ENCODE peak calls at places on chromosome 6, in nine cellular contexts. X is germinal center, W is GM04503, I is ELR, A is A549, M is MCF 10A, E is NCI-H2081, J is NCI-H1092 treated with DMSO at 0.1 percent for 48 hours, K is posterior vena cava. H is an unnamed sample.

GRCh38 chr6:12245763-12246720 is 44.1 kb upstream of the EDN1 start:
- DNase-seq in X (no peak), W (no peak), I (peak; percentile 46), A (no peak), M (no peak), E (no peak), J (no peak), K (no peak), H (peak; percentile 16)

GRCh38 chr6:35294308-35294945 is 3.2 kb upstream of the DEF6 start:
- DNase-seq in X (peak; percentile 78), W (no peak), I (peak; percentile 58), A (peak; percentile 65), M (peak; percentile 57), E (peak; percentile 59), J (peak; percentile 16), K (no peak), H (no peak)

GRCh38 chr6:65989676-65990075 is 282.6 kb upstream of the EYS start:
- DNase-seq in X (no peak), W (no peak), I (no peak), A (no peak), M (no peak), E (no peak), J (no peak), K (no peak), H (no peak)

GRCh38 chr6:32151885-32152311 is at the start of gene PRRT1:
- DNase-seq in X (no peak), W (no peak), I (peak; percentile 34), A (no peak), M (no peak), E (no peak), J (no peak), K (no peak), H (no peak)

GRCh38 chr6:158834675-158835385 is 15.7 kb upstream of the EZR start:
- DNase-seq in X (no peak), W (no peak), I (no peak), A (no peak), M (no peak), E (no peak), J (no peak), K (no peak), H (no peak)

GRCh38 chr6:150252714-150253444 is 110.0 kb downstream of the PPP1R14C start:
- DNase-seq in X (no peak), W (no peak), I (peak; percentile 22), A (no peak), M (peak; percentile 86), E (no peak), J (no peak), K (no peak), H (no peak)

GRCh38 chr6:169005141-169005540 is 248.5 kb downstream of the THBS2 start:
- DNase-seq in X (no peak), W (no peak), I (no peak), A (no peak), M (no peak), E (no peak), J (no peak), K (no peak), H (no peak)

GRCh38 chr6:9593566-9593965 is 821.3 kb downstream of the TFAP2A start:
- DNase-seq in X (no peak), W (no peak), I (peak; percentile 58), A (no peak), M (peak; percentile 30), E (no peak), J (no peak), K (no peak), H (no peak)

GRCh38 chr6:36478051-36478526 is 35.3 kb downstream of the KCTD20 start:
- DNase-seq in X (no peak), W (no peak), I (no peak), A (no peak), M (no peak), E (no peak), J (no peak), K (no peak), H (no peak)

GRCh38 chr6:142783499-142783898 is 161.5 kb downstream of the HIVEP2 start:
- DNase-seq in X (no peak), W (no peak), I (no peak), A (no peak), M (no peak), E (no peak), J (no peak), K (no peak), H (no peak)

GRCh38 chr6:134663800-134664535 is 285.9 kb downstream of the ALDH8A1 start:
- DNase-seq in X (no peak), W (no peak), I (peak; percentile 22), A (no peak), M (no peak), E (no peak), J (no peak), K (no peak), H (no peak)

GRCh38 chr6:80143312-80143960 is 37.0 kb downstream of the BCKDHB start:
- DNase-seq in X (no peak), W (peak; percentile 64), I (peak; percentile 88), A (no peak), M (peak; percentile 98), E (no peak), J (no peak), K (peak; percentile 84), H (peak; percentile 87)

GRCh38 chr6:35016417-35017221 is 124.5 kb downstream of the TCP11 start:
- DNase-seq in X (no peak), W (no peak), I (no peak), A (no peak), M (no peak), E (no peak), J (no peak), K (peak; percentile 85), H (peak; percentile 77)

GRCh38 chr6:143451531-143451930 is 926 bp downstream of the PEX3 start:
- DNase-seq in X (no peak), W (no peak), I (peak; percentile 39), A (no peak), M (peak; percentile 34), E (no peak), J (no peak), K (no peak), H (no peak)

GRCh38 chr6:106411034-106411433 is 50.5 kb downstream of the CRYBG1 start:
- DNase-seq in X (no peak), W (no peak), I (no peak), A (no peak), M (no peak), E (no peak), J (no peak), K (no peak), H (no peak)

GRCh38 chr6:42043787-42044475 is 6.4 kb upstream of the TAF8 start:
- DNase-seq in X (peak; percentile 85), W (peak; percentile 26), I (peak; percentile 88), A (peak; percentile 81), M (peak; percentile 92), E (peak; percentile 75), J (peak; percentile 84), K (peak; percentile 96), H (peak; percentile 88)

GRCh38 chr6:116500969-116501433 is 10.4 kb upstream of the CALHM5 start:
- DNase-seq in X (no peak), W (no peak), I (no peak), A (no peak), M (peak; percentile 57), E (no peak), J (no peak), K (no peak), H (no peak)

GRCh38 chr6:33988121-33989015 is 157.5 kb downstream of the GRM4 start:
- DNase-seq in X (no peak), W (no peak), I (no peak), A (no peak), M (no peak), E (peak; percentile 97), J (peak; percentile 85), K (peak; percentile 58), H (no peak)

GRCh38 chr6:15522856-15523529 is 139.8 kb downstream of the DTNBP1 start:
- DNase-seq in X (no peak), W (no peak), I (no peak), A (no peak), M (no peak), E (no peak), J (no peak), K (no peak), H (no peak)

GRCh38 chr6:82906951-82907350 is 158.7 kb downstream of the UBE3D start:
- DNase-seq in X (no peak), W (peak; percentile 41), I (peak; percentile 75), A (no peak), M (peak; percentile 55), E (no peak), J (no peak), K (no peak), H (no peak)

GRCh38 chr6:43972179-43972914 is 154.9 kb downstream of the MRPL14 start:
- DNase-seq in X (no peak), W (no peak), I (peak; percentile 51), A (no peak), M (peak; percentile 81), E (no peak), J (no peak), K (no peak), H (no peak)

GRCh38 chr6:21111399-21111725 is 482.2 kb upstream of the SOX4 start:
- DNase-seq in X (no peak), W (no peak), I (no peak), A (no peak), M (peak; percentile 20), E (peak; percentile 90), J (peak; percentile 4), K (no peak), H (no peak)

GRCh38 chr6:52065621-52066020 is 21.8 kb downstream of the PKHD1 start:
- DNase-seq in X (no peak), W (no peak), I (peak; percentile 9), A (no peak), M (peak; percentile 34), E (no peak), J (no peak), K (no peak), H (no peak)

GRCh38 chr6:34205916-34206315 is 30.8 kb upstream of the HMGA1 start:
- DNase-seq in X (no peak), W (no peak), I (no peak), A (no peak), M (no peak), E (no peak), J (no peak), K (no peak), H (no peak)

GRCh38 chr6:38187285-38187684 is 367.8 kb downstream of the ZFAND3 start:
- DNase-seq in X (no peak), W (no peak), I (no peak), A (no peak), M (no peak), E (no peak), J (no peak), K (peak; percentile 31), H (no peak)

GRCh38 chr6:44224154-44224977 is 971 bp downstream of the SLC29A1 start:
- DNase-seq in X (no peak), W (no peak), I (peak; percentile 65), A (peak; percentile 25), M (no peak), E (peak; percentile 49), J (peak; percentile 62), K (no peak), H (no peak)

GRCh38 chr6:72218125-72218524 is 331.8 kb downstream of the RIMS1 start:
- DNase-seq in X (peak; percentile 18), W (no peak), I (peak; percentile 68), A (peak; percentile 5), M (peak; percentile 44), E (peak; percentile 32), J (no peak), K (no peak), H (peak; percentile 21)

GRCh38 chr6:130893277-130893676 is 66.1 kb downstream of the SMLR1 start:
- DNase-seq in X (no peak), W (no peak), I (no peak), A (no peak), M (no peak), E (no peak), J (no peak), K (no peak), H (no peak)

GRCh38 chr6:12150812-12151432 is 138.8 kb downstream of the HIVEP1 start:
- DNase-seq in X (no peak), W (no peak), I (peak; percentile 62), A (peak; percentile 25), M (peak; percentile 57), E (peak; percentile 26), J (no peak), K (peak; percentile 50), H (no peak)

GRCh38 chr6:136148051-136148450 is 102.1 kb downstream of the MTFR2 start:
- DNase-seq in X (no peak), W (no peak), I (no peak), A (no peak), M (no peak), E (no peak), J (no peak), K (no peak), H (no peak)

GRCh38 chr6:49787176-49787575 is at the start of gene PGK2:
- DNase-seq in X (no peak), W (no peak), I (peak; percentile 42), A (no peak), M (peak; percentile 35), E (peak; percentile 0), J (no peak), K (no peak), H (no peak)

H was measured in adrenal gland.